ENCODE peak calls at places on chromosomes 5 and 9, in eight cellular contexts. One of them, this sample, is unnamed.

GRCh38 chr5:149739371-149739770 is 9.3 kb downstream of the PPARGC1B start:
- DNase-seq in neuronal stem cell: no peak
- DNase-seq in NCI-H460: no peak
- DNase-seq in Kasumi-1: no peak
- DNase-seq in activated T-helper 1 cell treated with anti-CD3 and anti-CD28 coated beads, Interleukin-2, amount 50 U/mL, for 16 hours: no peak
- DNase-seq in endothelial cell: no peak
- DNase-seq in AG09309: no peak
- DNase-seq in EL: no peak
- DNase-seq in this sample: no peak

GRCh38 chr5:54450542-54450941 is 5.0 kb upstream of the HSPB3 start:
- DNase-seq in neuronal stem cell: no peak
- DNase-seq in NCI-H460: no peak
- DNase-seq in Kasumi-1: no peak
- DNase-seq in activated T-helper 1 cell treated with anti-CD3 and anti-CD28 coated beads, Interleukin-2, amount 50 U/mL, for 16 hours: no peak
- DNase-seq in endothelial cell: no peak
- DNase-seq in AG09309: no peak
- DNase-seq in EL: no peak
- DNase-seq in this sample: no peak

GRCh38 chr5:108278285-108279240 is 103.3 kb downstream of the FBXL17 start:
- DNase-seq in neuronal stem cell: no peak
- DNase-seq in NCI-H460: no peak
- DNase-seq in Kasumi-1: no peak
- DNase-seq in activated T-helper 1 cell treated with anti-CD3 and anti-CD28 coated beads, Interleukin-2, amount 50 U/mL, for 16 hours: no peak
- DNase-seq in endothelial cell: no peak
- DNase-seq in AG09309: no peak
- DNase-seq in EL: no peak
- DNase-seq in this sample: no peak

GRCh38 chr9:120443976-120444375 is 136.0 kb downstream of the CDK5RAP2 start:
- DNase-seq in neuronal stem cell: no peak
- DNase-seq in NCI-H460: no peak
- DNase-seq in Kasumi-1: no peak
- DNase-seq in activated T-helper 1 cell treated with anti-CD3 and anti-CD28 coated beads, Interleukin-2, amount 50 U/mL, for 16 hours: no peak
- DNase-seq in endothelial cell: no peak
- DNase-seq in AG09309: no peak
- DNase-seq in EL: no peak
- DNase-seq in this sample: no peak

GRCh38 chr9:105656131-105656921 is 5.9 kb upstream of the TAL2 start:
- DNase-seq in neuronal stem cell: no peak
- DNase-seq in NCI-H460: peak; percentile 27
- DNase-seq in Kasumi-1: peak; percentile 5
- DNase-seq in activated T-helper 1 cell treated with anti-CD3 and anti-CD28 coated beads, Interleukin-2, amount 50 U/mL, for 16 hours: no peak
- DNase-seq in endothelial cell: peak; percentile 50
- DNase-seq in AG09309: no peak
- DNase-seq in EL: peak; percentile 18
- DNase-seq in this sample: peak; percentile 19

GRCh38 chr5:119501671-119502179 is 49.4 kb downstream of the HSD17B4 start:
- DNase-seq in neuronal stem cell: no peak
- DNase-seq in NCI-H460: no peak
- DNase-seq in Kasumi-1: no peak
- DNase-seq in activated T-helper 1 cell treated with anti-CD3 and anti-CD28 coated beads, Interleukin-2, amount 50 U/mL, for 16 hours: no peak
- DNase-seq in endothelial cell: no peak
- DNase-seq in AG09309: no peak
- DNase-seq in EL: no peak
- DNase-seq in this sample: no peak

GRCh38 chr5:32960340-32961065 is 249.4 kb downstream of the NPR3 start:
- DNase-seq in neuronal stem cell: no peak
- DNase-seq in NCI-H460: no peak
- DNase-seq in Kasumi-1: no peak
- DNase-seq in activated T-helper 1 cell treated with anti-CD3 and anti-CD28 coated beads, Interleukin-2, amount 50 U/mL, for 16 hours: no peak
- DNase-seq in endothelial cell: no peak
- DNase-seq in AG09309: no peak
- DNase-seq in EL: no peak
- DNase-seq in this sample: no peak

GRCh38 chr9:20624201-20625002 is 2.1 kb upstream of the MLLT3 start:
- DNase-seq in neuronal stem cell: peak; percentile 77
- DNase-seq in NCI-H460: peak; percentile 62
- DNase-seq in Kasumi-1: peak; percentile 59
- DNase-seq in activated T-helper 1 cell treated with anti-CD3 and anti-CD28 coated beads, Interleukin-2, amount 50 U/mL, for 16 hours: peak; percentile 19
- DNase-seq in endothelial cell: peak; percentile 63
- DNase-seq in AG09309: no peak
- DNase-seq in EL: peak; percentile 77
- DNase-seq in this sample: no peak

GRCh38 chr5:159100022-159100927 is 559 bp upstream of the EBF1 start:
- DNase-seq in neuronal stem cell: peak; percentile 95
- DNase-seq in NCI-H460: peak; percentile 94
- DNase-seq in Kasumi-1: no peak
- DNase-seq in activated T-helper 1 cell treated with anti-CD3 and anti-CD28 coated beads, Interleukin-2, amount 50 U/mL, for 16 hours: peak; percentile 74
- DNase-seq in endothelial cell: peak; percentile 93
- DNase-seq in AG09309: peak; percentile 86
- DNase-seq in EL: peak; percentile 95
- DNase-seq in this sample: peak; percentile 90

GRCh38 chr9:132671620-132672412 is 1.6 kb downstream of the GTF3C4 start:
- DNase-seq in neuronal stem cell: no peak
- DNase-seq in NCI-H460: no peak
- DNase-seq in Kasumi-1: no peak
- DNase-seq in activated T-helper 1 cell treated with anti-CD3 and anti-CD28 coated beads, Interleukin-2, amount 50 U/mL, for 16 hours: no peak
- DNase-seq in endothelial cell: no peak
- DNase-seq in AG09309: no peak
- DNase-seq in EL: peak; percentile 34
- DNase-seq in this sample: no peak